ENCODE peak calls at places on chromosomes 3 and 15, in six cellular contexts. N is neural progenitor cell, V is GM12865, B is upper lobe of left lung, X is ascending aorta, G is BE2C. U is an unnamed sample.

GRCh38 chr3:177146646-177147045 is 50.6 kb downstream of the TBL1XR1 start:
- DNase-seq in X (no peak), N (no peak), V (no peak), G (no peak), B (no peak), U (no peak)

GRCh38 chr15:22936577-22937472 is 43.3 kb downstream of the CYFIP1 start:
- DNase-seq in G (no peak), X (no peak), V (peak), N (no peak), B (no peak), U (no peak)

GRCh38 chr3:182375921-182376320 is 417.4 kb upstream of the ATP11B start:
- DNase-seq in G (no peak), N (no peak), B (no peak), X (no peak), V (no peak), U (no peak)

GRCh38 chr3:46947981-46948791 is 28.4 kb downstream of the CCDC12 start:
- DNase-seq in B (peak), N (no peak), V (peak), G (peak), X (no peak), U (peak)

GRCh38 chr3:10170915-10171478 is 6.3 kb downstream of the IRAK2 start:
- DNase-seq in B (no peak), G (no peak), V (peak), X (no peak), N (no peak), U (no peak)

GRCh38 chr15:63610209-63610841 is 13.1 kb downstream of the FBXL22 start:
- DNase-seq in N (peak), X (peak), V (peak), G (peak), B (no peak), U (peak)

GRCh38 chr3:89300976-89301375 is 193.6 kb downstream of the EPHA3 start:
- DNase-seq in B (no peak), V (no peak), X (no peak), G (no peak), N (no peak), U (no peak)

GRCh38 chr3:154602241-154602640 is 172.3 kb upstream of the GPR149 start:
- DNase-seq in X (no peak), N (no peak), V (no peak), G (no peak), B (no peak), U (no peak)

GRCh38 chr3:128180446-128180845 is 27.2 kb downstream of the EEFSEC start:
- DNase-seq in B (no peak), X (no peak), V (no peak), G (no peak), N (no peak), U (no peak)

GRCh38 chr3:72738752-72739520 is 109.3 kb downstream of the SHQ1 start:
- DNase-seq in N (peak), G (peak), B (peak), X (no peak), V (peak), U (peak)

GRCh38 chr3:58152225-58153015 is 58.4 kb downstream of the DNASE1L3 start:
- DNase-seq in N (no peak), V (no peak), G (no peak), B (peak), X (no peak), U (peak)

GRCh38 chr15:68630836-68631235 is 52.0 kb downstream of the CORO2B start:
- DNase-seq in V (no peak), G (no peak), X (no peak), N (no peak), B (no peak), U (no peak)

GRCh38 chr3:35648347-35648746 is 9.0 kb downstream of the ARPP21 start:
- DNase-seq in V (no peak), B (no peak), N (no peak), G (no peak), X (no peak), U (no peak)

GRCh38 chr15:64513823-64514222 is 53.4 kb downstream of the ZNF609 start:
- DNase-seq in V (no peak), N (no peak), X (no peak), G (no peak), B (no peak), U (no peak)

GRCh38 chr3:65342084-65342683 is 654.4 kb upstream of the ADAMTS9 start:
- DNase-seq in V (peak), X (no peak), B (peak), G (peak), N (peak), U (peak)

GRCh38 chr15:80489030-80489594 is 84.9 kb downstream of the ARNT2 start:
- DNase-seq in N (no peak), X (no peak), G (no peak), B (no peak), V (no peak), U (no peak)

GRCh38 chr3:13135251-13135810 is 62.1 kb upstream of the IQSEC1 start:
- DNase-seq in N (no peak), B (no peak), V (no peak), X (peak), G (no peak), U (no peak)

GRCh38 chr3:72097053-72097452 is 312.1 kb upstream of the PROK2 start:
- DNase-seq in X (no peak), G (no peak), V (no peak), B (no peak), N (no peak), U (no peak)

GRCh38 chr3:98049271-98049670 is 14.2 kb upstream of the GABRR3 start:
- DNase-seq in V (no peak), N (no peak), X (no peak), B (no peak), G (no peak), U (no peak)

GRCh38 chr3:16181361-16181760 is 6.9 kb downstream of the GALNT15 start:
- DNase-seq in N (no peak), V (no peak), G (no peak), X (peak), B (no peak), U (no peak)

GRCh38 chr15:98330692-98331435 is 317.5 kb upstream of the IGF1R start:
- DNase-seq in N (no peak), B (no peak), G (no peak), X (no peak), V (no peak), U (no peak)

GRCh38 chr3:14152233-14152962 is 26.0 kb downstream of the XPC start:
- DNase-seq in X (no peak), V (no peak), N (peak), G (no peak), B (no peak), U (peak)

GRCh38 chr3:132164469-132165092 is 129.8 kb upstream of the CPNE4 start:
- DNase-seq in V (no peak), G (peak), X (no peak), B (no peak), N (no peak), U (no peak)

GRCh38 chr15:73851679-73852078 is 21.7 kb upstream of the TBC1D21 start:
- DNase-seq in B (no peak), G (no peak), X (no peak), V (peak), N (peak), U (no peak)

GRCh38 chr15:65532738-65533051 is 2.4 kb downstream of the HACD3 start:
- DNase-seq in B (no peak), V (peak), N (no peak), G (no peak), X (no peak), U (no peak)

GRCh38 chr3:67113802-67114407 is 115.8 kb downstream of the KBTBD8 start:
- DNase-seq in N (peak), X (peak), G (peak), B (no peak), V (peak), U (peak)

GRCh38 chr3:66885326-66886000 is 112.6 kb upstream of the KBTBD8 start:
- DNase-seq in V (no peak), N (peak), B (no peak), G (no peak), X (no peak), U (no peak)

GRCh38 chr3:119819806-119820205 is 37.9 kb downstream of the NR1I2 start:
- DNase-seq in X (no peak), V (no peak), G (no peak), N (no peak), B (no peak), U (no peak)

GRCh38 chr15:40793216-40793989 is 13.5 kb upstream of the ZFYVE19 start:
- DNase-seq in G (no peak), N (no peak), B (no peak), V (peak), X (no peak), U (no peak)

GRCh38 chr3:49172616-49173041 is 1.2 kb downstream of the KLHDC8B start:
- DNase-seq in X (no peak), V (no peak), G (no peak), N (no peak), B (peak), U (no peak)

GRCh38 chr15:80242132-80242769 is 9.8 kb downstream of the CTXND1 start:
- DNase-seq in X (no peak), G (peak), V (peak), N (peak), B (no peak), U (peak)

GRCh38 chr3:119649764-119650163 is 10.6 kb downstream of the POPDC2 start:
- DNase-seq in V (no peak), B (no peak), G (no peak), N (no peak), X (no peak), U (no peak)

GRCh38 chr15:73150831-73151230 is 98.6 kb downstream of the NEO1 start:
- DNase-seq in G (no peak), B (no peak), X (no peak), V (no peak), N (no peak), U (no peak)

GRCh38 chr3:12929801-12930200 is 88.4 kb upstream of the RPL32 start:
- DNase-seq in G (no peak), N (no peak), B (no peak), X (no peak), V (no peak), U (no peak)

GRCh38 chr3:45606991-45607712 is 12.6 kb downstream of the LIMD1 start:
- DNase-seq in V (no peak), G (no peak), B (no peak), N (no peak), X (no peak), U (no peak)

GRCh38 chr3:133699903-133700302 is 38.2 kb upstream of the TOPBP1 start:
- DNase-seq in V (no peak), N (no peak), X (no peak), B (no peak), G (no peak), U (no peak)

GRCh38 chr15:100986158-100986896 is 67.2 kb downstream of the LRRK1 start:
- DNase-seq in N (no peak), V (no peak), X (no peak), B (no peak), G (no peak), U (no peak)

GRCh38 chr15:100983221-100983620 is 64.1 kb downstream of the LRRK1 start:
- DNase-seq in X (no peak), V (no peak), B (no peak), N (no peak), G (no peak), U (no peak)

GRCh38 chr15:100988297-100988696 is 69.1 kb downstream of the LRRK1 start:
- DNase-seq in G (no peak), X (no peak), B (no peak), N (no peak), V (no peak), U (no peak)

GRCh38 chr15:100987143-100987542 is 68.0 kb downstream of the LRRK1 start:
- DNase-seq in X (no peak), G (no peak), N (no peak), V (no peak), B (no peak), U (no peak)

DNA sequence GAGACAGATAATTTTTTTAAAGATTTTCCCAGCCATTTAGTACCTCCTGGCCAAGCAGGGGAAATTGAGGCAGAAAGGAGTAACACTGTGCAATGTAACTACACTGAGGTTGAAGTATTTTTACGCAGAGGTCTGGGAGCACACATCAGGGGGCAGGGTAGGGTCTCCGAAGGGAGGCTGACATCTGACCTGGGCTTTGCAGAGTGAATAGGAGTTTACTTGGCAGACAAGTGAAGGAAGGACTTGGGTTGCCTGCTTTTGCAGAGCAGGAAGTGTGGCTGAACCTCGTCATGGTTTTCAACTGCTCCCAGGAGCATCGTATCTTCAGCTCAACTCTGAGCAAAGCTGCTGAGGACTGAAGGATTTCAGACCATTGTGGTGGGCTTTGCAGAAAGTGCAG is 66.2 kb downstream of the LRRK1 start:
- DNase-seq in B (no peak), N (no peak), X (no peak), G (no peak), V (no peak), U (no peak)
- H3K4me3 ChIP-seq in B (no peak), N (no peak), X (no peak), G (no peak), V (no peak), U (no peak)

DNA sequence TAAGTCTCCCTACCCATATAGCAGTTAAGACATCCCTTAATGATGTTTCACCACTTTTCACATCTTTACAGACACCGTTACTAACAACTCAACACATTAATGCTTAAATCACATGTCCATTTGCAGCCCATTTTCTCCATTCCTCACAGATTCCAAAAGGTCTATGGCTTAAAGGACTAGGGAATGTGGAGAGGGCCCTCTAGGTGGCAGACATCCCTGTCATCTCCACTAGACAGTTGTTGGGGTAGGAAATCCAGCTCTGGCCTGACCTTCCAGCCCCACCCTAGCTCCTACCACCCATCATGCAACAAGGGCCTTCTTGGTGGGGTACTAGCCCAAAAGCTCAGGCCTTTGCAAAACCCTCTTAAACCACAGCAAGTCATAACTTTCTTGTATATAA is 25.2 kb downstream of the CPEB1 start:
- DNase-seq in N (peak), V (no peak), G (no peak), B (no peak), X (no peak), U (peak)
- TF ChIP-seq CTCF in N (peak), V (no peak), G (peak), B (no peak), X (no peak), U (peak)

DNA sequence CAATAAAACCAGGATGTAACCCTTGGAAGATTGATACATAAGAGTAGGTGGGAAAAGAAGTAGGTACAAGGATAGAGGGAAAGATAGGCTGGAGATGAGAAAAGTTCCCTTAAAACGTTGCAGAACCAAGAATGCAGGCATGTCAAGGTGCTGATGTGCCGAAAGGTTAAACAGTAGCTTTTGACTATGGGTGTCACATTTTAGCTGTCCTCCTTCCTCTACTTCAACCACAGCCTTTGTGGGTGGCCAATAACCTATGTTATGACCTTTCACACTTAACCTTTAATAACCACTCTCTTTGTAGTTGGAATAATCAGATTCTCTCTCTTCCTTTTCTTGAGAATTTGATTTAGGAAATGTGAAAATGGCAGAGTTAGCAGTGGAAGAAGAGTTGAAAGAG is 184.5 kb upstream of the GAP43 start:
- DNase-seq in N (no peak), B (no peak), X (no peak), G (no peak), V (no peak), U (no peak)
- H3K4me3 ChIP-seq in N (no peak), B (no peak), X (no peak), G (no peak), V (no peak), U (no peak)

GRCh38 chr15:78914027-78914764 is 30.6 kb downstream of the CTSH start:
- DNase-seq in G (no peak), X (peak), B (no peak), V (no peak), N (peak), U (peak)
- TF ChIP-seq CTCF in G (peak), X (peak), B (peak), V (peak), N (peak), U (peak)

DNA sequence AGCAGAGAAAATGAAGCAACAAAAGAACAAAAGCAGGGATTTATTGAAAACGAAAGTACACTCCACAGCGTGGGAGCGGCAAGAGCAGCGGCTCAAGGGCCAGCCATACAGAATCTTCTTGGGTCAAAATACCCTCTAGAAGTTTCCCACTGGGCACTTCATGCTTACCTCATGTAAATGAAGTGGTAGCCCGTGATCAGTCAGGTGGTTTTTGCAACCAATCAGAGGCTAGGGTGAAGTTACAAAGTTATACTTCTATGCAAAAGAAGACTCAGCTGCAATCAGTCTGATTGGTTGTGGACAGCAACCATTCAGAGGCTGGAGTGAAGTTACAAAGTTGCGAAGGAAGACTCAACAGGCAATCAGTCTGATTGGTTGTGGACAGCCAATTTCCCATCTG is 37.8 kb upstream of the TRH start:
- DNase-seq in V (no peak), B (no peak), X (peak), G (peak), N (peak), U (no peak)
- H3K4me3 ChIP-seq in V (no peak), B (peak), X (peak), G (peak), N (no peak), U (no peak)

GRCh38 chr3:130533247-130533646 is 16.3 kb downstream of the COL6A6 start:
- DNase-seq in V (no peak), N (no peak), B (no peak), X (no peak), G (no peak), U (no peak)

GRCh38 chr3:130543322-130543721 is 26.3 kb downstream of the COL6A6 start:
- DNase-seq in B (no peak), N (no peak), V (no peak), G (no peak), X (no peak), U (no peak)

GRCh38 chr3:130537609-130538304 is 20.8 kb downstream of the COL6A6 start:
- DNase-seq in N (peak), G (no peak), V (no peak), X (no peak), B (no peak), U (no peak)

DNA sequence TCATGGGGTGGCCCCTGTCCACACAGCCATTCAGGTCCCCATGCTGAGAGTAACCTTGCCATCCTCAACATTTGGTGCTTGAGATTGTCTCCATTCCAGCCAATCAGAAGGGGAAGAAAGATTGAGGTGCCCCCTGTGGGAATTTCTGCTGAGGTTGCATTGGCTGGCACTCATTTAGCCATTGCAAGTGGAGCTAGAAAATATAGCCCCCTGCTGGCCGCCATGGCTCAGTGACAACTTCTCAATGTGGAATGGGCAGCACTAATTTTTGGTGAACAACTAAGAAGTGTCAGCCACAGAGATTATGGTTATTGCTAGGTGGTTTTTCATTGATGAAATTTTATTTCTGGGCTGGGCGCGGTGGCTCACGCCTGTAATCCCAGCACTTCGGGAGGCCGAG is 22.0 kb downstream of the COL6A6 start:
- DNase-seq in V (peak), N (peak), X (no peak), G (peak), B (peak), U (peak)
- TF ChIP-seq CTCF in V (peak), N (peak), X (no peak), G (peak), B (peak), U (peak)